ENCODE peak calls at places on chromosomes 6 and 20, in nine cellular contexts. X is thoracic aorta, E is OCI-LY7, G is cardiac muscle cell, L is left ventricle myocardium inferior, V is stomach, C is aorta, U is colonic mucosa, O is IMR-90. B is an unnamed sample.

GRCh38 chr6:33316603-33317417 is 734 bp downstream of the ZBTB22 start:
- DNase-seq in X (no peak), E (no peak), G (no peak), L (peak; percentile 55), V (no peak), C (no peak), U (no peak), O (no peak), B (no peak)

GRCh38 chr20:38104283-38104682 is 60.8 kb downstream of the TGM2 start:
- DNase-seq in X (no peak), E (no peak), G (no peak), L (no peak), V (no peak), C (no peak), U (no peak), O (no peak), B (no peak)

GRCh38 chr20:50804453-50805348 is 9.8 kb downstream of the BCAS4 start:
- DNase-seq in X (no peak), E (peak; percentile 74), G (no peak), L (no peak), V (no peak), C (no peak), U (no peak), O (no peak), B (no peak)

GRCh38 chr6:36867471-36868224 is 7.0 kb downstream of the PPIL1 start:
- DNase-seq in X (no peak), E (no peak), G (no peak), L (peak; percentile 52), V (no peak), C (no peak), U (no peak), O (no peak), B (no peak)

GRCh38 chr20:8152183-8152582 is 20.1 kb downstream of the PLCB1 start:
- DNase-seq in X (no peak), E (no peak), G (peak; percentile 63), L (no peak), V (no peak), C (no peak), U (no peak), O (peak; percentile 65), B (no peak)

GRCh38 chr6:169450097-169450496 is 196.5 kb upstream of the THBS2 start:
- DNase-seq in X (no peak), E (no peak), G (no peak), L (no peak), V (no peak), C (no peak), U (no peak), O (no peak), B (no peak)

GRCh38 chr6:12111271-12111670 is 99.2 kb downstream of the HIVEP1 start:
- DNase-seq in X (no peak), E (no peak), G (no peak), L (no peak), V (no peak), C (no peak), U (no peak), O (peak; percentile 8), B (no peak)

GRCh38 chr6:150261997-150262396 is 106.8 kb upstream of the IYD start:
- DNase-seq in X (no peak), E (no peak), G (no peak), L (no peak), V (no peak), C (no peak), U (no peak), O (no peak), B (no peak)

GRCh38 chr20:58710481-58711265 is 18.1 kb downstream of the NPEPL1 start:
- DNase-seq in X (no peak), E (no peak), G (no peak), L (no peak), V (no peak), C (no peak), U (peak; percentile 12), O (no peak), B (peak; percentile 28)

GRCh38 chr6:155126727-155127439 is 131.8 kb downstream of the TIAM2 start:
- DNase-seq in X (no peak), E (no peak), G (peak; percentile 54), L (no peak), V (no peak), C (no peak), U (no peak), O (peak; percentile 80), B (no peak)

GRCh38 chr6:137866200-137866913 is 702 bp upstream of the TNFAIP3 start:
- DNase-seq in X (peak; percentile 21), E (no peak), G (no peak), L (no peak), V (no peak), C (no peak), U (no peak), O (no peak), B (no peak)

GRCh38 chr20:62844182-62844581 is 17.4 kb downstream of the TCFL5 start:
- DNase-seq in X (no peak), E (no peak), G (no peak), L (no peak), V (no peak), C (no peak), U (no peak), O (no peak), B (no peak)

GRCh38 chr6:29917843-29918242 is 24.5 kb upstream of the HLA-A start:
- DNase-seq in X (no peak), E (peak; percentile 29), G (no peak), L (no peak), V (no peak), C (no peak), U (no peak), O (no peak), B (no peak)

GRCh38 chr6:151054304-151054703 is 185.5 kb upstream of the AKAP12 start:
- DNase-seq in X (no peak), E (no peak), G (peak; percentile 82), L (peak; percentile 34), V (no peak), C (no peak), U (peak; percentile 9), O (peak; percentile 62), B (no peak)

GRCh38 chr6:130046711-130047439 is 28.5 kb downstream of the L3MBTL3 start:
- DNase-seq in X (no peak), E (no peak), G (no peak), L (no peak), V (no peak), C (no peak), U (no peak), O (peak; percentile 67), B (no peak)

GRCh38 chr20:19886666-19887288 is 128.7 kb downstream of the RIN2 start:
- DNase-seq in X (no peak), E (no peak), G (no peak), L (no peak), V (no peak), C (no peak), U (peak; percentile 46), O (peak; percentile 56), B (no peak)

GRCh38 chr20:19883501-19883900 is 125.4 kb downstream of the RIN2 start:
- DNase-seq in X (no peak), E (no peak), G (no peak), L (no peak), V (no peak), C (no peak), U (no peak), O (no peak), B (no peak)

GRCh38 chr20:19887566-19888268 is 129.4 kb upstream of the NAA20 start:
- DNase-seq in X (no peak), E (no peak), G (no peak), L (no peak), V (no peak), C (no peak), U (no peak), O (no peak), B (no peak)

GRCh38 chr20:19885981-19886665 is 128.1 kb downstream of the RIN2 start:
- DNase-seq in X (no peak), E (no peak), G (peak; percentile 45), L (peak; percentile 58), V (peak; percentile 61), C (peak; percentile 78), U (peak; percentile 89), O (peak; percentile 61), B (peak; percentile 35)

GRCh38 chr20:19885576-19885956 is 127.5 kb downstream of the RIN2 start:
- DNase-seq in X (no peak), E (no peak), G (no peak), L (no peak), V (no peak), C (no peak), U (no peak), O (no peak), B (no peak)
- H3K4me1 ChIP-seq in X (peaks cover 39% of the 10 kb centered on the region), E (no peaks in the 10 kb centered on the region), G (peaks cover 27% of the 10 kb centered on the region), L (peaks cover 65% of the 10 kb centered on the region), V (peaks cover 45% of the 10 kb centered on the region), C (peaks cover 11% of the 10 kb centered on the region), U (peaks cover 8% of the 10 kb centered on the region), O (peaks cover 37% of the 10 kb centered on the region), B (peaks cover 9% of the 10 kb centered on the region)

GRCh38 chr6:128491643-128492206 is 28.7 kb downstream of the PTPRK start:
- DNase-seq in X (no peak), E (no peak), G (peak; percentile 92), L (no peak), V (no peak), C (no peak), U (peak; percentile 38), O (peak; percentile 65), B (no peak)
- H3K4me1 ChIP-seq in X (no peaks in the 10 kb centered on the region), E (no peaks in the 10 kb centered on the region), G (peaks cover 8% of the 10 kb centered on the region), L (peaks cover 83% of the 10 kb centered on the region), V (peaks cover 28% of the 10 kb centered on the region), C (peaks cover 3% of the 10 kb centered on the region), U (peaks cover 11% of the 10 kb centered on the region), O (peaks cover 9% of the 10 kb centered on the region), B (peaks cover 2% of the 10 kb centered on the region)

DNA sequence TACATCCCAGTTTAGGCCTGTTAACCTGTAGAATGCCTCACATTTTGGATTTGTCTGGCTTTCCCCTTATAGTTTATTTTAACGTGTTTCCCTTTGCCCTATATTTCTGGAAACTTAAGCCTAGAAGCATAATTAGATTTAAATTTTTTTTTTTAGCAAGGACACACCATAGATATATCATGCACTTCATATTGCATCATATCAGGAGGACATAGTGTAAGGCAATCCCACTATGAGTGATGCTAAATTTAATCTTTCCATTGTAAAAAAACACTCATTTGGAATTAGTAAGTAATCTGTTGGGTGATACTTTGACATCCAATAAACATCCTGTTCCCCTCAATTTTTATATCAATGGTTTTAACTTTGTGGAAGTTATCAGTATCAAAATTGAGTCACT is 10.3 kb upstream of the FAXC start:
- DNase-seq in X (no peak), E (no peak), G (no peak), L (no peak), V (no peak), C (no peak), U (no peak), O (no peak), B (no peak)
- H3K4me1 ChIP-seq in X (no peaks in the 10 kb centered on the region), E (no peaks in the 10 kb centered on the region), G (no peaks in the 10 kb centered on the region), L (no peaks in the 10 kb centered on the region), V (no peaks in the 10 kb centered on the region), C (no peaks in the 10 kb centered on the region), U (no peaks in the 10 kb centered on the region), O (no peaks in the 10 kb centered on the region), B (no peaks in the 10 kb centered on the region)

DNA sequence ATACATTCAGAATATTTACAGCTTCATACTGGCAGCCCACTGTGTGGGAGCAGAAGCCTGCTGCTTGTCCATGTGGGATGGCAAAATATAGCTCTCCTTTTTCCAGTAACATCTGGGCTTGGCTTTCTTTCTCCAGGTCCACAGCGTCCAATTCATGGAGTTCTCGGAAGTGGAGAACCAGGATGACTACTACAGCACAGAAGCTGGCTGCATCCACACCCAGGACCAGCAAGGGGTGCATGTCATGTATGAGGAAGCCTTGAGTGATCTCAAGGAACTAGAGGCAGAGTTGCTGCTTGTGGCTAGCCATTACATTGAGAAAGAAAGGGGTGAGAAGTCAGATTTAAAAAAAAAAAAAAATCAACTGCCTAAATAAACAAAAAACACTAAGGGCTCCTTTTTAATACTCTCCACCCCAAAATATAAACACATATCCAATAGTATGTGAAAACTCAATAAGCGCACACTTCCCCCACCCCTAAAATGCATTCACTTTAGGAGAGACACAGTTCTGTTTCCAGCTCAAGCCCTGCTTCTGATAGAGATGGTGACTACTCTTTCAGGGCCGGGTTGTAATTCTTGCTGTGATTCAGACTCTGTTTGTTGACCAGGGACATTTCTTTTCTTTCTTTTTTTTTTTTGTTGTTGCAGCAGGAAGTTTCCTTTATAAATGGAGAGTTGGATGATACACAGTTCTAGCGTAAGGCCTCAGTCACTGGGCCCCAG is 142.9 kb downstream of the CD164 start:
- DNase-seq in X (no peak), E (no peak), G (peak; percentile 34), L (no peak), V (no peak), C (no peak), U (no peak), O (no peak), B (no peak)
- H3K4me1 ChIP-seq in X (peaks cover 11% of the 10 kb centered on the region), E (no peaks in the 10 kb centered on the region), G (peaks cover 10% of the 10 kb centered on the region), L (peaks cover 31% of the 10 kb centered on the region), V (no peaks in the 10 kb centered on the region), C (peaks cover 6% of the 10 kb centered on the region), U (peaks cover 8% of the 10 kb centered on the region), O (no peaks in the 10 kb centered on the region), B (peaks cover 9% of the 10 kb centered on the region)

B was measured in lung.